ENCODE peak calls at places on chromosomes 12 and 14, in four cellular contexts. N is endodermal cell, M is IMR-90, D is lower lobe of right lung. F is an unnamed sample.

GRCh38 chr14:51024377-51024776 is 70.5 kb downstream of the TRIM9 start:
- DNase-seq in N (no peak), M (no peak), D (no peak), F (no peak)

GRCh38 chr12:106240821-106241220 is 7.0 kb downstream of the CKAP4 start:
- DNase-seq in N (no peak), M (no peak), D (no peak), F (no peak)

GRCh38 chr14:63134801-63135200 is 69.4 kb upstream of the RHOJ start:
- DNase-seq in N (no peak), M (peak; percentile 35), D (no peak), F (no peak)

GRCh38 chr12:122403831-122404230 is 18.6 kb downstream of the CLIP1 start:
- DNase-seq in N (no peak), M (no peak), D (no peak), F (no peak)

GRCh38 chr12:67161322-67161918 is 107.7 kb upstream of the CAND1 start:
- DNase-seq in N (peak; percentile 82), M (peak; percentile 39), D (no peak), F (no peak)

GRCh38 chr12:132842449-132843045 is 13.9 kb upstream of the GOLGA3 start:
- DNase-seq in N (no peak), M (no peak), D (no peak), F (no peak)

GRCh38 chr12:77152623-77153193 is 87.3 kb upstream of the E2F7 start:
- DNase-seq in N (peak; percentile 50), M (peak; percentile 56), D (no peak), F (no peak)

GRCh38 chr12:24270464-24270863 is 321.0 kb upstream of the SOX5 start:
- DNase-seq in N (no peak), M (no peak), D (no peak), F (no peak)

GRCh38 chr14:72401632-72402428 is 469.6 kb downstream of the RGS6 start:
- DNase-seq in N (no peak), M (no peak), D (no peak), F (no peak)

GRCh38 chr14:73567951-73568885 is 795 bp upstream of the ACOT2 start:
- DNase-seq in N (no peak), M (peak; percentile 41), D (no peak), F (peak; percentile 50)

GRCh38 chr12:94020335-94020734 is 128.0 kb upstream of the PLXNC1 start:
- DNase-seq in N (no peak), M (no peak), D (no peak), F (no peak)

GRCh38 chr14:90554341-90554740 is 157.5 kb downstream of the CALM1 start:
- DNase-seq in N (no peak), M (no peak), D (peak; percentile 70), F (no peak)

GRCh38 chr14:104680806-104681688 is 8.4 kb upstream of the INF2 start:
- DNase-seq in N (no peak), M (peak; percentile 85), D (peak; percentile 64), F (peak; percentile 81)

GRCh38 chr12:124917135-124917840 is 2.8 kb upstream of the UBC start:
- DNase-seq in N (peak; percentile 100), M (peak; percentile 100), D (peak; percentile 98), F (peak; percentile 93)

GRCh38 chr14:104143521-104144452 is 5.4 kb downstream of the KIF26A start:
- DNase-seq in N (peak; percentile 36), M (no peak), D (no peak), F (no peak)

GRCh38 chr12:93530358-93530757 is 42.1 kb upstream of the SOCS2 start:
- DNase-seq in N (peak; percentile 9), M (peak; percentile 62), D (no peak), F (no peak)

GRCh38 chr14:38282941-38283340 is 27.0 kb upstream of the CLEC14A start:
- DNase-seq in N (no peak), M (no peak), D (no peak), F (no peak)

GRCh38 chr14:84874436-84874835 is 655.5 kb upstream of the FLRT2 start:
- DNase-seq in N (no peak), M (no peak), D (no peak), F (no peak)

GRCh38 chr12:91774471-91774921 is 371.1 kb downstream of the BTG1 start:
- DNase-seq in N (no peak), M (peak; percentile 82), D (no peak), F (no peak)
- H3K4me1 ChIP-seq in N (no peaks in the 10 kb centered on the region), M (peaks cover 9% of the 10 kb centered on the region), D (peaks cover 15% of the 10 kb centered on the region), F (no peaks in the 10 kb centered on the region)

DNA sequence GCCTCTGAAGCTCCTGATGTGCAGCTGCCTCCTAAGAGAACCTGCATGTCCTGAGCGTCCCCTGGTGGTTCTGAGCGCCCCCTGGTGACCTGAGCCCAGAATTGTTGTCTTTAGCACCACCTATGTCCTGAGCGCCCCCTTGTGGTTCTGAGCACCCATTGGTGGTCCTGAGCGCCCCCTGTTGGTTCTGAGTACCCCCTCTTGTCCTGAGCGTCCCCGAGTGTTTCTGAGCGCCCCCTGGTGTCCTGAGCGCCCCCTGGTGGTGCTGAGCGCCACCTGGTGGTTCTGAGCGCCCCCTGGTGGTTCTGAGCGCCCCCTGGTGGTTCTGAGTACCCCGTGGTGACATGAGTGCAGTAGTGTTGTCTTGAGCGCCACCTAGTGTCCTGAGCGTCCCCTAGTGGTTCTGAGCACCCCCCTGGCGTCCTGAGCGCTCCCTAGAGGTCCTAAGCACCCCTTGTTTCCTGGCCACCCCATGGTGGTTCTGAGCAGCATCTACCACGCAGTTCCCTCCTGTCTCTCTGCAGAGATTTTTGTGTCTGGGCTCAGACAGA is 782.5 kb downstream of the TMEM121 start:
- DNase-seq in N (peak; percentile 75), M (no peak), D (peak; percentile 67), F (peak; percentile 75)
- H3K4me1 ChIP-seq in N (no peaks in the 10 kb centered on the region), M (no peaks in the 10 kb centered on the region), D (no peaks in the 10 kb centered on the region), F (no peaks in the 10 kb centered on the region)

GRCh38 chr14:61421212-61421923 is 100.0 kb downstream of the PRKCH start:
- DNase-seq in N (peak; percentile 22), M (no peak), D (no peak), F (no peak)
- H3K4me1 ChIP-seq in N (peaks cover 20% of the 10 kb centered on the region), M (no peaks in the 10 kb centered on the region), D (peaks cover 58% of the 10 kb centered on the region), F (peaks cover 60% of the 10 kb centered on the region)

GRCh38 chr12:13196302-13196921 is at the start of gene EMP1:
- DNase-seq in N (no peak), M (peak; percentile 100), D (peak; percentile 86), F (peak; percentile 73)

GRCh38 chr12:13195848-13196301 is 651 bp upstream of the EMP1 start:
- DNase-seq in N (no peak), M (peak; percentile 68), D (no peak), F (no peak)

GRCh38 chr12:13197526-13198141 is 1.1 kb downstream of the EMP1 start:
- DNase-seq in N (no peak), M (peak; percentile 36), D (no peak), F (no peak)

GRCh38 chr12:13198921-13199320 is 2.4 kb downstream of the EMP1 start:
- DNase-seq in N (no peak), M (peak; percentile 42), D (no peak), F (no peak)

GRCh38 chr12:13198240-13198639 is 1.7 kb downstream of the EMP1 start:
- DNase-seq in N (no peak), M (no peak), D (no peak), F (no peak)
- H3K4me1 ChIP-seq in N (no peaks in the 10 kb centered on the region), M (peaks cover 25% of the 10 kb centered on the region), D (peaks cover 66% of the 10 kb centered on the region), F (peaks cover 63% of the 10 kb centered on the region)

GRCh38 chr14:64867182-64867581 is 12.5 kb downstream of the SPTB start:
- DNase-seq in N (no peak), M (no peak), D (no peak), F (no peak)
- H3K4me1 ChIP-seq in N (peaks cover 3% of the 10 kb centered on the region), M (no peaks in the 10 kb centered on the region), D (no peaks in the 10 kb centered on the region), F (no peaks in the 10 kb centered on the region)